ENCODE peak calls at places on chromosomes 2 and 18, in ten cellular contexts. Q is kidney epithelial cell, L is pancreas, F is lower leg skin, B is body of pancreas, C is cardiac fibroblast, Y is A673, W is lower lobe of right lung, U is AG10803, G is transverse colon. P is an unnamed sample.

GRCh38 chr2:231722721-231723307 is 14.5 kb downstream of the PTMA start:
- DNase-seq in Q (no peak), L (no peak), F (no peak), B (no peak), C (no peak), Y (no peak), W (no peak), U (no peak), G (no peak), P (no peak)

GRCh38 chr2:227237786-227238185 is 73.4 kb downstream of the COL4A3 start:
- DNase-seq in Q (no peak), L (no peak), F (no peak), B (no peak), C (no peak), Y (no peak), W (no peak), U (no peak), G (no peak), P (no peak)

GRCh38 chr2:241546771-241547498 is 11.6 kb upstream of the BOK start:
- DNase-seq in Q (peak; percentile 84), L (no peak), F (no peak), B (no peak), C (peak; percentile 85), Y (peak; percentile 66), W (no peak), U (peak; percentile 96), G (no peak), P (peak; percentile 87)

GRCh38 chr18:421236-422155 is 79.0 kb downstream of the COLEC12 start:
- DNase-seq in Q (no peak), L (no peak), F (no peak), B (peak; percentile 13), C (peak; percentile 54), Y (no peak), W (no peak), U (peak; percentile 72), G (no peak), P (peak; percentile 72)

GRCh38 chr2:176455865-176456291 is 186.6 kb downstream of the MTX2 start:
- DNase-seq in Q (no peak), L (no peak), F (peak; percentile 86), B (peak; percentile 23), C (peak; percentile 72), Y (peak; percentile 35), W (no peak), U (peak; percentile 94), G (peak; percentile 26), P (no peak)

GRCh38 chr2:196801578-196801977 is 2.1 kb upstream of the GTF3C3 start:
- DNase-seq in Q (peak; percentile 19), L (no peak), F (no peak), B (no peak), C (peak; percentile 51), Y (no peak), W (no peak), U (peak; percentile 15), G (no peak), P (peak; percentile 32)

GRCh38 chr2:57177176-57177575 is 869.4 kb upstream of the VRK2 start:
- DNase-seq in Q (no peak), L (no peak), F (no peak), B (no peak), C (peak; percentile 30), Y (no peak), W (no peak), U (peak; percentile 8), G (no peak), P (no peak)

GRCh38 chr2:2571301-2572198 is 240.5 kb upstream of the MYT1L start:
- DNase-seq in Q (no peak), L (no peak), F (peak; percentile 64), B (no peak), C (no peak), Y (no peak), W (no peak), U (no peak), G (no peak), P (no peak)

GRCh38 chr2:157592374-157592773 is 36.3 kb downstream of the ACVR1C start:
- DNase-seq in Q (no peak), L (no peak), F (no peak), B (no peak), C (no peak), Y (no peak), W (no peak), U (no peak), G (no peak), P (no peak)

GRCh38 chr2:157592983-157593382 is 35.7 kb downstream of the ACVR1C start:
- DNase-seq in Q (no peak), L (no peak), F (no peak), B (no peak), C (peak; percentile 52), Y (peak; percentile 24), W (no peak), U (peak; percentile 38), G (no peak), P (peak; percentile 10)

GRCh38 chr2:157601807-157602206 is 26.9 kb downstream of the ACVR1C start:
- DNase-seq in Q (no peak), L (no peak), F (no peak), B (no peak), C (no peak), Y (no peak), W (no peak), U (no peak), G (no peak), P (no peak)

GRCh38 chr2:157593411-157593810 is 35.3 kb downstream of the ACVR1C start:
- DNase-seq in Q (no peak), L (no peak), F (no peak), B (no peak), C (no peak), Y (no peak), W (no peak), U (no peak), G (no peak), P (no peak)

DNA sequence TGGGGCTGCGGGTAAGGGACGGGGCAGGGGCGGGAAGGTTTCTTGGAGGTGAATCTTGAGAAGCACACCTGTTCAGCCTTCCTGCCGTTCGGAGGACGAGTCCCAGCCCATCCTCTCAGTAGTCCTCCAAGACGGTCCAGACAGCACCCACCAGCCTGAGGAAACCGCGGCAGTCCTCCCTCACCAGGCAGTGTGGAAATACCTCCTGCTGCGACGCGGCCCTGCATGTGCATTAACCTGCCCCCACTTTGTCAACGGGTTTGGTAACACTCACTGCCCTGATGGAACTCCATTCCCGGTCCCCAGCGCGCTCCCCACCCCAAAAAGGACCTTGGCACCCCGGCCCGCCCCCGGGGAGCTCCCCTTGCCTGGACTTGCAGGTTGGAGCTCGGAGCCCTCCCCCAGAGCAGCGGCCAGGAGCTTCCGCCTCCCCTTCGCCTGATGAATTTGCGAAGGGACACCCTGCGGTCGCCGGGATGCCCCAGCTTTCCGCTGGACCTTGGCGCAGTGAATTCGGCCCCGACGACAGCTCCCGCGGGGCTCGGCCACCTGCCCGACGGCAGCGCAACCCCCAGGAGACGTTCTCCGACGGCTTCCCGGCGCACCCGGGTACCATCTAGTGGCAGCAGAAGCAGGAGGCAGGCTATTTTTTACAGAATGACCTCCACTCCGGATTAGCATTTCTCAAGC is 31.5 kb downstream of the ACVR1C start:
- DNase-seq in Q (no peak), L (peak; percentile 41), F (no peak), B (peak; percentile 64), C (peak; percentile 30), Y (peak; percentile 33), W (peak; percentile 57), U (peak; percentile 8), G (no peak), P (peak; percentile 23)
- H3K4me3 ChIP-seq in Q (peak overlapping the region; percentile 17), L (peak overlapping the region; percentile 12), F (no peak overlapping the region), B (no peak overlapping the region), C (no peak overlapping the region), Y (no peak overlapping the region), W (peak overlapping the region; percentile 29), U (no peak overlapping the region), G (peak overlapping the region; percentile 14), P (no peak overlapping the region)

GRCh38 chr2:210366675-210367080 is 51.7 kb upstream of the MYL1 start:
- DNase-seq in Q (no peak), L (no peak), F (no peak), B (no peak), C (no peak), Y (no peak), W (no peak), U (no peak), G (no peak), P (no peak)

GRCh38 chr2:210360412-210360811 is 45.4 kb upstream of the MYL1 start:
- DNase-seq in Q (no peak), L (no peak), F (no peak), B (no peak), C (no peak), Y (no peak), W (no peak), U (no peak), G (no peak), P (no peak)

GRCh38 chr2:210363876-210364275 is 48.9 kb upstream of the MYL1 start:
- DNase-seq in Q (no peak), L (no peak), F (no peak), B (no peak), C (no peak), Y (no peak), W (no peak), U (no peak), G (no peak), P (no peak)

DNA sequence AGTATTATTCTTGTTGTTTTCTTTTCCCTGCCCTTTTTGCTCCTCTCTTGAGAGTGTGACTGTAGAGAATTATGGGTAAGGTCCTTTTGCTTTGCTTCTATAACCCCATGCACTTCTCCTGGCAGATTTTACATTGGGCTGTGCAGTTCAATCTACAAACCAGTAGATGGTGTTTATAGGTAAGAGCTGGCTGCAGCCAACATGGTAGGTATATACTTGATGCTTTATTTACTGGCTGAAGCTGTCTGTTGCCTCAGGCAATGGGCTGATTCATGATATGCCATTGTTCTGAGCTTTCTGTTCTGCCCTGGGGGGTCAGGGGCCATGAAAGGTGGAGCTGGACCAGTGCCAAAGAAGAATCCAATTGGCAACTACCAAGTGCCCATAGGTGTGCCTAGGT is 48.3 kb upstream of the MYL1 start:
- DNase-seq in Q (no peak), L (no peak), F (no peak), B (no peak), C (no peak), Y (peak; percentile 15), W (no peak), U (no peak), G (no peak), P (no peak)
- TF ChIP-seq CTCF in Q (peak; percentile 17), L (no peak), F (no peak), B (no peak), C (no peak), Y (peak; percentile 49), W (no peak), U (no peak), G (no peak), P (no peak)

DNA sequence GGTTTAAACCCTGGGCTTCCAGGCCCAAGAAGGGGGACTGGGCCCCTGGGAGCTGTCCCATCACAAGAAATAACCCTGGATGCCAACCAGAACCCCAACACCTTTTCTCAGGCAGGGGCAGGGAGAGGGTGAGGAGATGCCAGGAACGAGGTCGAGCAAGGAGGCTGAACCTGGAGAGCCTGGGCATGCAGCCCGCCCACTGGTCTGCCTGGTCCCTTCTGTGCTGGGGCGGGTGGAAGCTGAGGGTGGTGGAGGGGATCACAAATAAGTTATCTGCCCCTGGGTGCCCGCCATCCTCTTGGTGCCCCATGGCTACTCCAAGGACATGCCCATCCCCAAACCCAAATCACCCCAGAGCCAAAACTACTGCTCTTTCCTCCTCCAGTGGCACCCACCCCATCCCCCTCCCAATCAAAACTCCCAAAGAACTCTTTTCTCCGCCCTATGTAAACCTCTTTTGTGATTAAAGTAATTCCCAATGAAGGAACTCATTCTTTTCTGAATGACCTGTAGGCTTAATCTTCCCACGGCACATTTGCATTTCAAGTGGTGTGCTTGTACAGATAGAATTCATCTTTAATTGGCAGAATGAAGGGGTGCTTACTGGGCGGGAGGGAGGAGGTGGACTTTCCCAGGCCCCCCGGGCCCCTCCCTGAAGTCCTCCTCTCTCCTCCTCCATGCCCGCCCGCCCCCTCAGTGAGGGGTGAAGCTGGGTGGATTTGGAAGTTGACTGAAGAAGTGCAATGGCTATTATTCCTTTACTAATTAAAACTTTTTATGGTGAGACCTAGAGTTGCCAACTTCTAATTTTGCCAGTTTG is 47.9 kb downstream of the EFR3B start:
- DNase-seq in Q (no peak), L (no peak), F (no peak), B (no peak), C (no peak), Y (no peak), W (no peak), U (no peak), G (no peak), P (no peak)
- H3K4me3 ChIP-seq in Q (no peak overlapping the region), L (no peak overlapping the region), F (no peak overlapping the region), B (no peak overlapping the region), C (no peak overlapping the region), Y (no peak overlapping the region), W (no peak overlapping the region), U (no peak overlapping the region), G (no peak overlapping the region), P (no peak overlapping the region)

GRCh38 chr2:166181813-166182154 is 54.0 kb upstream of the SCN1A start:
- DNase-seq in Q (no peak), L (no peak), F (no peak), B (no peak), C (no peak), Y (no peak), W (no peak), U (no peak), G (no peak), P (no peak)
- TF ChIP-seq CTCF in Q (no peak), L (no peak), F (no peak), B (no peak), C (no peak), Y (no peak), W (no peak), U (no peak), G (no peak), P (no peak)